ENCODE peak calls at places on chromosomes 13 and 19, in eight cellular contexts. L is T-helper 2 cell; U is endothelial cell; G is iPS-NIHi11; Z is ACHN; B is GM10248; R is germinal center; V is stimulated activated CD8-positive, alpha-beta memory T cell treated with anti-CD3 and anti-CD28 coated beads, Interleukin-4, amount 100 ng/mL, for 24 hours. K is an unnamed sample.

GRCh38 chr19:1156305-1156801 is 17.7 kb downstream of the SBNO2 start:
- DNase-seq in Z (no peak), R (no peak), U (no peak), V (no peak), G (no peak), B (no peak), L (no peak), K (no peak)

GRCh38 chr13:112434937-112435523 is 58.9 kb downstream of the SPACA7 start:
- DNase-seq in B (no peak), U (no peak), G (no peak), Z (no peak), V (no peak), R (no peak), L (no peak), K (no peak)

GRCh38 chr13:109764474-109765292 is 21.7 kb downstream of the IRS2 start:
- DNase-seq in U (no peak), Z (no peak), G (peak), R (no peak), B (no peak), L (no peak), V (no peak), K (no peak)

GRCh38 chr19:51111606-51112005 is 3.4 kb upstream of the CTU1 start:
- DNase-seq in R (no peak), U (peak), G (no peak), L (no peak), V (no peak), Z (peak), B (no peak), K (no peak)

GRCh38 chr19:23481043-23481442 is 85.8 kb upstream of the ZNF91 start:
- DNase-seq in G (no peak), B (no peak), U (no peak), V (no peak), R (no peak), Z (no peak), L (no peak), K (no peak)

GRCh38 chr19:13872695-13873389 is 4.1 kb upstream of the NANOS3 start:
- DNase-seq in G (peak), L (no peak), B (peak), Z (peak), U (peak), V (no peak), R (peak), K (no peak)

GRCh38 chr13:24929196-24929595 is 165.2 kb downstream of the RNF17 start:
- DNase-seq in R (no peak), Z (no peak), L (no peak), U (no peak), V (no peak), G (no peak), B (no peak), K (no peak)

GRCh38 chr19:14477417-14478112 is 2.4 kb upstream of the PTGER1 start:
- DNase-seq in B (no peak), L (no peak), R (no peak), U (no peak), V (no peak), Z (no peak), G (no peak), K (no peak)

GRCh38 chr13:111519490-111520170 is 199.2 kb downstream of the TEX29 start:
- DNase-seq in L (no peak), R (no peak), Z (no peak), B (no peak), V (no peak), G (no peak), U (no peak), K (no peak)

GRCh38 chr13:51397262-51397933 is 55.4 kb downstream of the INTS6 start:
- DNase-seq in G (peak), U (no peak), B (no peak), V (no peak), Z (no peak), L (no peak), R (no peak), K (no peak)

GRCh38 chr13:55577847-55578210 is 1562.9 kb upstream of the PRR20A start:
- DNase-seq in Z (no peak), U (no peak), G (no peak), R (no peak), B (no peak), V (no peak), L (no peak), K (no peak)

GRCh38 chr13:79392882-79393563 is 13.0 kb downstream of the RBM26 start:
- DNase-seq in Z (peak), L (peak), B (no peak), G (no peak), U (no peak), V (no peak), R (no peak), K (no peak)

GRCh38 chr13:112974125-112974524 is 5.1 kb downstream of the MCF2L start:
- DNase-seq in G (no peak), R (no peak), Z (no peak), U (no peak), B (no peak), V (no peak), L (no peak), K (no peak)

GRCh38 chr13:65387743-65388347 is 1842.3 kb downstream of the PCDH9 start:
- DNase-seq in B (no peak), U (no peak), R (no peak), G (no peak), V (no peak), L (no peak), Z (no peak), K (no peak)

GRCh38 chr19:15252398-15253018 is 20.3 kb upstream of the EPHX3 start:
- DNase-seq in Z (peak), G (peak), V (no peak), R (no peak), B (no peak), L (no peak), U (peak), K (no peak)

GRCh38 chr13:102846261-102847015 is 606 bp downstream of the ERCC5 start:
- DNase-seq in Z (peak), V (peak), U (no peak), G (peak), B (peak), R (peak), L (peak), K (no peak)

GRCh38 chr19:480016-480855 is 16.1 kb upstream of the MADCAM1 start:
- DNase-seq in R (no peak), Z (peak), L (no peak), B (no peak), U (peak), G (peak), V (no peak), K (no peak)

GRCh38 chr13:99432637-99433542 is 68.4 kb upstream of the TM9SF2 start:
- DNase-seq in U (peak), B (peak), Z (peak), V (peak), L (peak), G (peak), R (peak), K (peak)

GRCh38 chr19:49217382-49217781 is 59.8 kb downstream of the TRPM4 start:
- DNase-seq in R (no peak), B (no peak), Z (no peak), U (no peak), G (no peak), L (no peak), V (no peak), K (no peak)

GRCh38 chr13:113939129-113939904 is 34.6 kb downstream of the C13orf46 start:
- DNase-seq in Z (no peak), G (no peak), V (no peak), U (no peak), R (no peak), L (no peak), B (no peak), K (no peak)

GRCh38 chr13:99542788-99543406 is 41.6 kb downstream of the TM9SF2 start:
- DNase-seq in L (peak), Z (no peak), B (peak), V (no peak), U (no peak), G (no peak), R (peak), K (peak)

GRCh38 chr19:5080030-5080644 is 111.2 kb downstream of the KDM4B start:
- DNase-seq in L (no peak), Z (no peak), B (no peak), G (no peak), U (no peak), R (no peak), V (no peak), K (no peak)

GRCh38 chr19:39405930-39406655 is 554 bp upstream of the ZFP36 start:
- DNase-seq in R (peak), U (no peak), G (no peak), V (peak), B (no peak), Z (no peak), L (peak), K (no peak)

GRCh38 chr19:2523630-2524311 is 47.8 kb downstream of the GADD45B start:
- DNase-seq in G (peak), Z (peak), B (no peak), L (no peak), U (no peak), V (no peak), R (no peak), K (no peak)

GRCh38 chr19:18929311-18929710 is 9.8 kb downstream of the DDX49 start:
- DNase-seq in U (no peak), R (no peak), Z (no peak), L (no peak), B (no peak), G (no peak), V (no peak), K (no peak)